ENCODE peak calls at places on chromosomes 13 and 19, in eight cellular contexts. D, T, Y, G, I, E, R and O are unnamed samples.

GRCh38 chr13:41458939-41459753 is 1.8 kb downstream of the RGCC start:
- DNase-seq in I (peak), G (peak), R (peak), Y (peak), D (no peak), E (peak), T (no peak), O (no peak)

GRCh38 chr13:24664726-24665409 is 15.3 kb upstream of the ATP12A start:
- DNase-seq in R (no peak), E (no peak), Y (no peak), T (no peak), G (no peak), D (no peak), I (no peak), O (no peak)

GRCh38 chr19:3403489-3404323 is 37.3 kb downstream of the NFIC start:
- DNase-seq in T (no peak), I (peak), D (no peak), G (no peak), R (no peak), E (no peak), Y (no peak), O (peak)

GRCh38 chr19:48480476-48481190 is 11.5 kb downstream of the CYTH2 start:
- DNase-seq in D (no peak), R (peak), G (peak), I (peak), T (no peak), E (peak), Y (peak), O (no peak)

GRCh38 chr19:1904385-1905070 is 671 bp upstream of the ADAT3 start:
- DNase-seq in T (no peak), I (no peak), E (peak), G (no peak), R (no peak), Y (no peak), D (no peak), O (no peak)

GRCh38 chr19:9836021-9836420 is 903 bp downstream of the PIN1 start:
- DNase-seq in I (no peak), D (no peak), T (no peak), R (no peak), G (no peak), Y (no peak), E (no peak), O (peak)

GRCh38 chr19:49712397-49712859 is 21.5 kb downstream of the CPT1C start:
- DNase-seq in D (no peak), I (peak), E (peak), G (no peak), R (no peak), Y (no peak), T (no peak), O (no peak)

GRCh38 chr19:42452590-42452989 is 9.8 kb upstream of the CXCL17 start:
- DNase-seq in I (no peak), Y (no peak), D (no peak), G (no peak), T (no peak), E (no peak), R (no peak), O (no peak)

GRCh38 chr19:18131841-18132596 is 20.9 kb upstream of the PIK3R2 start:
- DNase-seq in D (no peak), G (no peak), E (peak), R (no peak), I (no peak), Y (no peak), T (no peak), O (no peak)

GRCh38 chr13:113187263-113187669 is 21.2 kb downstream of the PCID2 start:
- DNase-seq in Y (no peak), D (no peak), G (no peak), T (no peak), I (no peak), R (no peak), E (no peak), O (peak)